ENCODE peak calls at places on chromosomes 3 and 15, in ten cellular contexts. U, K, E, F, R, N, M, L, W and I are unnamed samples.

GRCh38 chr3:187352581-187353575 is 15.3 kb upstream of the RTP4 start:
- DNase-seq in W (peak; percentile 34), U (no peak), R (no peak), N (no peak), E (peak; percentile 57), K (no peak), L (no peak), M (no peak), F (peak; percentile 1), I (no peak)

GRCh38 chr3:55572816-55573215 is 85.7 kb upstream of the WNT5A start:
- DNase-seq in W (no peak), L (no peak), U (no peak), K (no peak), N (no peak), R (no peak), F (no peak), E (no peak), M (no peak), I (no peak)

GRCh38 chr3:129211772-129212171 is 28.1 kb upstream of the CNBP start:
- DNase-seq in K (peak; percentile 72), L (no peak), W (peak; percentile 86), N (peak; percentile 83), E (peak; percentile 96), U (peak; percentile 96), M (peak; percentile 81), R (no peak), F (peak; percentile 96), I (peak; percentile 45)

GRCh38 chr3:42032693-42033349 is 58.3 kb upstream of the TRAK1 start:
- DNase-seq in W (peak; percentile 45), K (peak; percentile 85), M (peak; percentile 71), R (no peak), N (peak; percentile 93), E (no peak), F (peak; percentile 29), L (no peak), U (no peak), I (no peak)

GRCh38 chr3:55668359-55668758 is 181.3 kb upstream of the WNT5A start:
- DNase-seq in W (no peak), E (no peak), F (no peak), U (no peak), K (no peak), N (no peak), M (no peak), R (no peak), L (no peak), I (no peak)

GRCh38 chr3:157290761-157291160 is 130.8 kb upstream of the CCNL1 start:
- DNase-seq in U (no peak), F (no peak), W (no peak), E (peak; percentile 68), R (no peak), N (no peak), K (no peak), M (no peak), L (no peak), I (no peak)

GRCh38 chr15:80982205-80982604 is 7.4 kb downstream of the MESD start:
- DNase-seq in K (no peak), L (no peak), R (peak; percentile 34), N (no peak), U (no peak), M (no peak), E (no peak), W (no peak), F (no peak), I (no peak)

GRCh38 chr3:71258116-71258515 is 325.4 kb downstream of the FOXP1 start:
- DNase-seq in R (no peak), N (no peak), L (no peak), W (no peak), K (no peak), F (peak; percentile 89), M (no peak), E (peak; percentile 86), U (no peak), I (peak; percentile 97)

GRCh38 chr3:182121424-182121823 is 409.7 kb downstream of the SOX2 start:
- DNase-seq in N (no peak), M (no peak), R (no peak), E (no peak), L (no peak), F (no peak), U (no peak), K (no peak), W (no peak), I (peak; percentile 89)

GRCh38 chr15:59485036-59485435 is 47.0 kb downstream of the FAM81A start:
- DNase-seq in M (no peak), L (no peak), R (no peak), W (no peak), N (no peak), K (no peak), E (no peak), U (no peak), F (no peak), I (no peak)

GRCh38 chr3:188468672-188469071 is 314.7 kb downstream of the LPP start:
- DNase-seq in F (no peak), M (peak; percentile 78), R (no peak), L (no peak), K (peak; percentile 29), U (no peak), N (no peak), E (no peak), W (no peak), I (no peak)

GRCh38 chr3:61627768-61628185 is 66.4 kb downstream of the PTPRG start:
- DNase-seq in L (no peak), E (peak; percentile 16), F (peak; percentile 68), R (no peak), W (no peak), N (no peak), K (no peak), M (no peak), U (no peak), I (peak; percentile 78)

GRCh38 chr3:49401758-49402157 is 10.0 kb downstream of the RHOA start:
- DNase-seq in K (no peak), W (no peak), U (no peak), F (no peak), N (peak; percentile 36), R (no peak), M (no peak), L (no peak), E (no peak), I (no peak)
- H3K4me1 ChIP-seq in K (peaks cover 72% of the 10 kb centered on the region), W (peaks cover 67% of the 10 kb centered on the region), U (peaks cover 7% of the 10 kb centered on the region), F (peaks cover 32% of the 10 kb centered on the region), N (peaks cover 88% of the 10 kb centered on the region), R (peaks cover 40% of the 10 kb centered on the region), M (peaks cover 9% of the 10 kb centered on the region), L (peaks cover under 1% of the 10 kb centered on the region), E (peaks cover 5% of the 10 kb centered on the region), I (peaks cover 11% of the 10 kb centered on the region)

DNA sequence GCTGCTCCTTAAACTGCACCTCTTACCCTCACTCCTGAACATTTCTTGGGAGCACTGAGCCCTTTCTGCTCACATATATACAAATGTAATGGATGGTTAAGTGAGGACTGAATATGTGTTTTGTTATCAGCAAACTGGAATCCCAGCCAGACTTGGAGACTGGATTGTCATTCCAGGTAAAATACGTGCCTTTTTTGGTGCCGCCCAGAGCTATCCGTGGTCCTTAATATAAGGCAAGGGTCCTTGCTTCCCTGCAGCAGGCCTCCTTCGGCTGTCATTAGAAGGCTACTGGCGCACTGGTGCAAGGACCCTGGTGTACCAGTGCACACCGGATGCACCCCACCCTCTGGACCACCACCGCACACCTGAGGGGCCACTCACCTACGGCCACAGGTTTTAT is 1.1 kb upstream of the GABRB3 start:
- DNase-seq in U (no peak), K (no peak), M (no peak), L (no peak), W (no peak), E (no peak), R (no peak), F (peak; percentile 19), N (no peak), I (peak; percentile 31)
- H3K4me3 ChIP-seq in U (no peak overlapping the region), K (no peak overlapping the region), M (peak overlapping the region; percentile 83), L (no peak overlapping the region), W (peak overlapping the region; percentile 50), E (no peak overlapping the region), R (no peak overlapping the region), F (peak overlapping the region; percentile 84), N (no peak overlapping the region), I (peak overlapping the region; percentile 34)

GRCh38 chr15:94972314-94972713 is 741.0 kb downstream of the MCTP2 start:
- DNase-seq in L (no peak), N (no peak), K (no peak), F (no peak), R (no peak), U (no peak), M (no peak), W (no peak), E (no peak), I (no peak)

GRCh38 chr15:94968133-94968532 is 736.8 kb downstream of the MCTP2 start:
- DNase-seq in K (no peak), L (no peak), R (no peak), W (no peak), U (no peak), E (no peak), M (no peak), F (no peak), N (no peak), I (no peak)

GRCh38 chr15:94965593-94965992 is 734.2 kb downstream of the MCTP2 start:
- DNase-seq in W (no peak), M (no peak), L (no peak), N (no peak), E (no peak), F (no peak), U (no peak), R (no peak), K (no peak), I (no peak)

GRCh38 chr15:94970831-94971230 is 739.5 kb downstream of the MCTP2 start:
- DNase-seq in K (no peak), L (no peak), E (no peak), W (no peak), N (no peak), U (no peak), M (no peak), R (no peak), F (no peak), I (no peak)

GRCh38 chr15:94970096-94970495 is 738.7 kb downstream of the MCTP2 start:
- DNase-seq in E (peak; percentile 40), W (no peak), F (no peak), U (no peak), M (no peak), L (no peak), K (no peak), R (no peak), N (no peak), I (no peak)
- H3K9me3 ChIP-seq in E (no peaks in the 10 kb centered on the region), W (no peaks in the 10 kb centered on the region), F (peaks cover 5% of the 10 kb centered on the region), U (no peaks in the 10 kb centered on the region), M (no peaks in the 10 kb centered on the region), L (no peaks in the 10 kb centered on the region), K (no peaks in the 10 kb centered on the region), R (no peaks in the 10 kb centered on the region), N (no peaks in the 10 kb centered on the region), I (no peaks in the 10 kb centered on the region)

GRCh38 chr15:77311020-77311419 is 108.9 kb downstream of the PEAK1 start:
- DNase-seq in W (no peak), F (no peak), R (no peak), U (no peak), K (no peak), M (no peak), L (no peak), E (no peak), N (no peak), I (no peak)

GRCh38 chr15:77311618-77312398 is 108.1 kb downstream of the PEAK1 start:
- DNase-seq in N (no peak), M (no peak), W (no peak), F (no peak), R (no peak), E (peak; percentile 52), K (no peak), L (no peak), U (no peak), I (no peak)

DNA sequence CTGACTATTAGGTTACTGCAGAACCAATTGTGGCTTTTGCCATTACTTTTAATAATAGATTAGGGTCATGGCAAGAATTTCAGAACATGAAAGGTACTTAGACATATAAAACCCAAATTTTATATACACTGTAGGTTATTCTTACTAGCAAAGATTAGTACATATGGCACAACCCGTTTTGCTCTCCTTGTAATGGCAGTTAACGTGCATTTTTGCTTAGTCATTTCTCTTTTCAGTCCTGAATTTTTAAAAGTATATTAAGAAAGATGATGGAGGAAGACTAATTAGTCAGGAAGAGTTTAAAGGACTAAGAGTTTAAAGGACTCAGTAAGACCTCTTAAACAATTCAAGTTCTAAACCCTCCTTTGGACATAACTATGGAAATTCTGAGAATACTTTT is 114.0 kb downstream of the PEAK1 start:
- DNase-seq in W (no peak), M (no peak), L (no peak), N (no peak), E (no peak), U (no peak), K (no peak), F (no peak), R (no peak), I (no peak)
- H3K4me1 ChIP-seq in W (no peaks in the 10 kb centered on the region), M (no peaks in the 10 kb centered on the region), L (no peaks in the 10 kb centered on the region), N (peaks cover 10% of the 10 kb centered on the region), E (no peaks in the 10 kb centered on the region), U (no peaks in the 10 kb centered on the region), K (no peaks in the 10 kb centered on the region), F (peaks cover 5% of the 10 kb centered on the region), R (no peaks in the 10 kb centered on the region), I (peaks cover 22% of the 10 kb centered on the region)